ENCODE peak calls at places on chromosome 14, in seven cellular contexts. J is right cardiac atrium, D is dorsolateral prefrontal cortex, O is Peyer's patch, Y is brain microvascular endothelial cell, G is IMR-90, W is SJCRH30. L is an unnamed sample. For H3K27me3, the result is how much of the 10 kb centered on the place peaks cover.

GRCh38 chr14:58746261-58746660 is 108.5 kb downstream of the DACT1 start:
- DNase-seq in J (no peak), D (no peak), O (peak), Y (peak), G (peak), W (peak), L (no peak)

GRCh38 chr14:105974902-105975301 is 448.5 kb downstream of the TMEM121 start:
- DNase-seq in J (no peak), D (no peak), O (peak), Y (no peak), G (no peak), W (peak), L (no peak)

GRCh38 chr14:95480887-95481226 is 35.6 kb downstream of the SYNE3 start:
- DNase-seq in J (no peak), D (no peak), O (no peak), Y (no peak), G (no peak), W (no peak), L (no peak)

GRCh38 chr14:24086193-24086955 is 7.7 kb upstream of the PCK2 start:
- DNase-seq in J (no peak), D (peak), O (no peak), Y (no peak), G (no peak), W (peak), L (no peak)

GRCh38 chr14:32932921-32933622 is 5.6 kb upstream of the NPAS3 start:
- DNase-seq in J (peak), D (peak), O (no peak), Y (no peak), G (no peak), W (no peak), L (no peak)

GRCh38 chr14:53432378-53432802 is 279.3 kb upstream of the DDHD1 start:
- DNase-seq in J (no peak), D (no peak), O (no peak), Y (peak), G (peak), W (peak), L (no peak)

GRCh38 chr14:60235440-60235839 is 13.6 kb upstream of the PPM1A start:
- DNase-seq in J (no peak), D (no peak), O (no peak), Y (no peak), G (no peak), W (no peak), L (no peak)

GRCh38 chr14:20602583-20602982 is 11.4 kb upstream of the RNASE12 start:
- DNase-seq in J (no peak), D (no peak), O (no peak), Y (no peak), G (no peak), W (no peak), L (no peak)

DNA sequence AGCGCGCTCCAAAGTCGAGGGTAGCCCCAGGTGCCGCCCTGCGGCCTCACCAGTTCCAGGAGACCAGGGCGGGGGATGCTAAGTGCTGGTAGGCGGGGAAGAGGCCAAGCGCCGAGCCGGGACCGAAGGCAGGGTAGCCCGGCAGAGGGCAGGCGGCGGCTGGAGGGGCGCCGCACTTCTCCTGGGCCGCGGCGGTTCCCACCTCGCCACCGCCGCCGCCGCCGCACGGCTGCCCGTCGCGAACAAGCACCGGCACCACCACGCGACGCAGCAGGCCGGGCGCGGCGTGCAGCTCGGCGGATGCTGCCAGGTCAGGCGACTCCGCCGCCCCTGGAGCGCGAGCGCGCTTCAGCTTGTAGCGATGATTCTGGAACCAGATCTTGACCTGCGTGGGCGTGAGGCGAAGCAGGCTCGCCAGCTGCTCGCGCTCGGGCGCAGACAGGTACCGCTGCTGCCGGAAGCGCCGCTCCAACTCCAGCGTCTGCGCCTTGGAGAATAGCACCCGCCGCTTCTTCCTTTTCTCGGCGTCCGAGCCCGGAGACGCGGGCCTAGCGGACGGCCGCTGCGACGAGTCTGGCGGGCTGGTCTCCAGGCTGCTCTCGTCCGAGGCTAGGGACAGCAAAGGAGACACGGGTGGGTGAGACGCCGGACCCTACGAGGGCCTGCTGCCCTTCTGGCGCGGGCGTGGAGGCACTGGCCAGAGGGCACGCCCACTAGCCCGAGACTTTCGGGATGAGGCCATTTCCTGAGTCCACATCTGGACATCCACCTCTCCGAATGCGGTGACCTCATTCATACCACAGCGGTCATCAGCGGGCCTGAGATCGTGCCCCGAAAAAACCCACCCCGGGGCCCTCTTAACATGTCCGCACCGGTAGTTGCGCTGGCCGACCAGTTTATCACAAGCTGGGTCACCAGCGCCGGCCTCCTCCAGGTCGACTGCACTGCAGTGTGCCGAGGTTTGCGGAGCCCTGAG is 1.3 kb downstream of the NKX2-8 start:
- DNase-seq in J (no peak), D (no peak), O (no peak), Y (no peak), G (peak), W (no peak), L (no peak)
- H3K27me3 ChIP-seq in J (under half), D (under half), O (under half), Y (half or more), G (half or more), W (under half), L (under half)

GRCh38 chr14:80164991-80165390 is 46.3 kb downstream of the DIO2 start:
- DNase-seq in J (no peak), D (no peak), O (no peak), Y (peak), G (peak), W (no peak), L (no peak)
- H3K27ac ChIP-seq in J (no peak), D (no peak), O (no peak), Y (no peak), G (no peak), W (no peak), L (no peak)

GRCh38 chr14:104863131-104863862 is 1.8 kb upstream of the CEP170B start:
- DNase-seq in J (no peak), D (peak), O (no peak), Y (no peak), G (no peak), W (no peak), L (no peak)
- H3K27me3 ChIP-seq in J (under half), D (under half), O (under half), Y (under half), G (under half), W (under half), L (under half)

DNA sequence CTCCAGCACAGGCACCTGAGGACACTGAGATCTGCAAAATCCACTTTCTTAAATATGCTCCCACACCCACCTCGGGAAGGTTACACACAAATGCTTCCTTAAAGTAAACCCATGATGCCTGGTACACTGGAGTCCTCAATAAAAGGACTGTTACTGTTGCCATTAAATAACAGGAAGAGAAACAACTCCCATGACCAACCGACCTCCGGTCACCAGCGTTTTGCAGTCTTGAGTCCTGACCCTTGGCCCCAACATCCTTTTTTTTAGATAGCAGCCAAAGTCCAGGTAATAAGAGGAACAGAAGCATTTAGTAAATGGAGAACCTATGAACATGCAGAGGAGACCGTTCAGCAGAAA is 42.4 kb downstream of the ITPK1 start:
- DNase-seq in J (no peak), D (no peak), O (peak), Y (no peak), G (no peak), W (no peak), L (no peak)
- H3K27ac ChIP-seq in J (peak), D (peak), O (peak), Y (no peak), G (no peak), W (no peak), L (peak)

DNA sequence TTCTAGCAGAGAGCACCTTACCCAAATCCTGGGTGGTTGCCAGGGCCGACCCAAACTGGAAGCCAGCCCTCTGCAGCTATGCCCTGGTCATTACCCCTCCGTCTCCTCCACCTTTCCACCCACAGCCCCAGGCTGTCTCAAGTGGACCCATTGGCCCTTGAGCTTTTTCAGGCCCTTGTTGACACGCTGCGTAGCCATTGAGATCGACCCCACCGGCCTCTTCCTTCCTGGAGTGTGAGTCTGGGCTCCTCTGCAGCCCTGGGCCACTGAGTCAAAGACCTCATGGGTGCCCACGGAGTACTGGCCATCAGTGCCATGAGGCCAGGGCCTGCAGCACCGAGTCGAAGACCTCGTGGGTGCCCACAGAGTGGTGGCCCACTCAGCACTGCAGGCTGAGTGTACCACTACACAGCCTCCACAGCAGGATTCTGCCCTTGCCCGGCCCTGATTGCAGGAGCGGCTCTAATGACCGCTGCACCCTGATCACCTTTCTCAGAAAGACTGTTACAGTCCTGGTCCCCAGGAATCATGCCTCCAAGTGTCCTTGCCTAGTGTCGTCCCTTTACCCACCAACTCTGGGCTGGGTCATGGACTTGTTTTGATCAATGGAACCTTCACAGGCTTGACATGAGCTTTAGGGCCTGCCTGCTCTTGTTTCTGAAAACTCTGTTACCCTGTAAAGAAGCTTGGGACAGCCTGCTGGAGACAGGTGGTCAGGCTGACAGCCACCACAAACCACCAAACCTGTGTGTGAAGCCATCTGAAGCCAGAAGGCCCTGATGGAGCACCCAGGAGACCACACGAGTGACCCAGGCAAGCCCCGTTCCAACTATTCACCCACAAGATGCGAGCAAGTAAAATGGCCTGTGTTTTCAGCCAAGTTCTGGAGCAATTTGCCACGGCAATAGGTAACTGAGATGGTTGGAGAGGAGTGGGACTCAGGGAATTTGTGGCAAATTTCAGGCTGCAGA is 39.6 kb upstream of the TRAF3 start:
- DNase-seq in J (no peak), D (no peak), O (peak), Y (no peak), G (no peak), W (no peak), L (no peak)
- H3K27me3 ChIP-seq in J (under half), D (under half), O (under half), Y (under half), G (under half), W (under half), L (under half)

GRCh38 chr14:65434216-65434850 is 21.8 kb downstream of the FUT8 start:
- DNase-seq in J (no peak), D (no peak), O (no peak), Y (no peak), G (no peak), W (peak), L (no peak)
- H3K27ac ChIP-seq in J (no peak), D (no peak), O (no peak), Y (no peak), G (no peak), W (no peak), L (peak)

GRCh38 chr14:36478782-36479181 is 41.2 kb downstream of the NKX2-1 start:
- DNase-seq in J (no peak), D (no peak), O (no peak), Y (no peak), G (no peak), W (peak), L (no peak)
- H3K27me3 ChIP-seq in J (under half), D (under half), O (under half), Y (under half), G (under half), W (under half), L (under half)

DNA sequence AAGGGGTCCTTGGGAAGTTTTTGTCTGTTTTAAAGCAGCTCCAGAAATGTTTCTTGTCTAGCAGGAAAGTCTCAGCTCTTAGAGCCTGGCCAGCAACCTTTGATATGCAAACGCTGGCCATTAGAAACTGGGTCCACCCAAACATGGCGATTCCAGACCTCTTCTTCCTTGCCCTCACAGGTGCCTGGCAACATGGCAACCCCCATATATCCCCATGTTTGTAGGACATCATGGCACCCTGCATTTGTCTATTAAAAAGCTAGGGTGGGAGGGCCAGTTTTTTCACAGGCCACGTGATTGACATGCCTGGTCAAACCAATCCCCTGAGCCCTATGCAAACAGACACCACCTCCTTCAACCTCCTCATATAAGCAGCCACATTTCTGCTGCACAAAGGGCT is 848.7 kb upstream of the FOXG1 start:
- DNase-seq in J (no peak), D (no peak), O (no peak), Y (no peak), G (no peak), W (no peak), L (no peak)
- H3K27ac ChIP-seq in J (no peak), D (no peak), O (no peak), Y (no peak), G (no peak), W (no peak), L (no peak)

GRCh38 chr14:78162202-78162601 is 8.0 kb upstream of the NRXN3 start:
- DNase-seq in J (no peak), D (peak), O (no peak), Y (no peak), G (no peak), W (no peak), L (no peak)

GRCh38 chr14:78170203-78170602 is at the start of gene NRXN3:
- DNase-seq in J (no peak), D (peak), O (no peak), Y (no peak), G (no peak), W (no peak), L (no peak)

GRCh38 chr14:78164226-78164853 is 5.8 kb upstream of the NRXN3 start:
- DNase-seq in J (no peak), D (no peak), O (peak), Y (no peak), G (no peak), W (peak), L (no peak)
- H3K27me3 ChIP-seq in J (under half), D (under half), O (under half), Y (under half), G (under half), W (under half), L (under half)

L was measured in tibial nerve.